ENCODE peak calls at places on chromosomes 16 and 17, in nine cellular contexts. I, F, J, H, L, T, P, X and U are unnamed samples.

GRCh38 chr16:13136896-13137295 is 235.5 kb downstream of the SHISA9 start:
- DNase-seq in T (no peak), P (no peak), J (no peak), F (no peak), H (no peak), I (no peak), L (no peak), X (no peak), U (no peak)

GRCh38 chr17:49005140-49005539 is 8.0 kb downstream of the IGF2BP1 start:
- DNase-seq in I (no peak), J (no peak), T (no peak), F (no peak), L (no peak), X (no peak), P (no peak), H (no peak), U (no peak)

GRCh38 chr17:67624886-67625656 is 92.7 kb upstream of the NOL11 start:
- DNase-seq in L (no peak), F (peak; percentile 56), J (no peak), I (no peak), H (no peak), T (no peak), P (no peak), X (no peak), U (no peak)

GRCh38 chr17:79722787-79723186 is 8.0 kb upstream of the ENPP7 start:
- DNase-seq in X (no peak), H (no peak), T (no peak), J (no peak), P (no peak), F (no peak), I (no peak), L (no peak), U (no peak)

GRCh38 chr16:27853101-27853500 is 210.4 kb downstream of the GSG1L start:
- DNase-seq in J (no peak), H (no peak), X (no peak), P (no peak), T (no peak), F (no peak), L (peak; percentile 20), I (no peak), U (no peak)

GRCh38 chr17:79837888-79838540 is 1.2 kb downstream of the CBX4 start:
- DNase-seq in H (no peak), P (no peak), I (no peak), J (no peak), L (no peak), X (no peak), T (no peak), F (no peak), U (no peak)

GRCh38 chr17:38564869-38565268 is 40.9 kb downstream of the SRCIN1 start:
- DNase-seq in T (no peak), F (no peak), I (no peak), L (no peak), P (no peak), J (no peak), H (no peak), X (no peak), U (no peak)

GRCh38 chr17:17077861-17078732 is 35.8 kb downstream of the MPRIP start:
- DNase-seq in F (no peak), T (no peak), P (no peak), I (no peak), J (no peak), X (no peak), H (no peak), L (peak; percentile 33), U (peak; percentile 57)

GRCh38 chr17:48547839-48548686 is 3.2 kb upstream of the HOXB2 start:
- DNase-seq in X (no peak), L (peak; percentile 81), T (peak; percentile 62), F (no peak), I (no peak), H (no peak), P (no peak), J (no peak), U (no peak)

GRCh38 chr17:74768069-74768762 is 7.9 kb downstream of the NAT9 start:
- DNase-seq in P (no peak), F (peak; percentile 83), T (peak; percentile 87), J (no peak), L (peak; percentile 81), H (no peak), I (peak; percentile 45), X (no peak), U (no peak)

GRCh38 chr17:9363440-9364350 is 211.9 kb downstream of the STX8 start:
- DNase-seq in J (no peak), L (no peak), X (no peak), H (peak; percentile 12), P (no peak), T (no peak), F (peak; percentile 85), I (no peak), U (no peak)

GRCh38 chr16:10256855-10257641 is 74.8 kb upstream of the GRIN2A start:
- DNase-seq in P (peak; percentile 6), F (peak; percentile 23), T (peak; percentile 83), I (no peak), L (no peak), H (peak; percentile 33), J (peak; percentile 18), X (no peak), U (peak; percentile 70)

GRCh38 chr17:28946239-28946638 is 5.1 kb downstream of the PHF12 start:
- DNase-seq in L (no peak), F (peak; percentile 68), P (no peak), T (peak; percentile 41), I (no peak), X (no peak), H (no peak), J (no peak), U (no peak)